ENCODE peak calls at places on chromosomes 1 and 21, in seven cellular contexts. X is K562, I is SK-N-SH, R is HepG2, O is H1, S is GM12878, K is HCT116. P is an unnamed sample.

GRCh38 chr1:204711947-204712701 is 26.6 kb upstream of the LRRN2 start:
- DNase-seq in S (no peak), R (no peak), I (peak), O (no peak), X (no peak), K (no peak), P (no peak)

GRCh38 chr1:223727541-223727940 is 15.2 kb downstream of the CAPN2 start:
- DNase-seq in X (no peak), S (no peak), K (no peak), O (no peak), I (no peak), R (no peak), P (no peak)

GRCh38 chr1:57124768-57125446 is 159.1 kb upstream of the C8B start:
- DNase-seq in I (no peak), O (no peak), X (no peak), K (no peak), S (no peak), R (no peak), P (no peak)

GRCh38 chr1:192476802-192477298 is 98.7 kb upstream of the RGS1 start:
- DNase-seq in R (no peak), O (no peak), X (no peak), I (no peak), K (no peak), S (peak), P (no peak)

GRCh38 chr1:24966724-24967346 is 36.8 kb upstream of the RUNX3 start:
- DNase-seq in O (no peak), I (no peak), X (peak), R (no peak), K (peak), S (peak), P (no peak)

GRCh38 chr1:234288946-234289345 is 84.3 kb upstream of the COA6 start:
- DNase-seq in K (no peak), X (no peak), I (no peak), S (no peak), O (no peak), R (no peak), P (no peak)

GRCh38 chr21:36330904-36331303 is 10.9 kb downstream of the MORC3 start:
- DNase-seq in S (peak), I (peak), O (no peak), X (peak), K (peak), R (peak), P (peak)

GRCh38 chr1:97243973-97244560 is 522.5 kb downstream of the PTBP2 start:
- DNase-seq in O (no peak), R (no peak), I (peak), X (no peak), K (peak), S (no peak), P (peak)

GRCh38 chr1:55311057-55311631 is 96.0 kb upstream of the USP24 start:
- DNase-seq in K (no peak), S (no peak), X (no peak), O (no peak), R (no peak), I (peak), P (no peak)

GRCh38 chr21:34924767-34925425 is 124.2 kb downstream of the RUNX1 start:
- DNase-seq in X (no peak), O (no peak), S (no peak), R (no peak), I (no peak), K (no peak), P (no peak)

GRCh38 chr21:34925597-34925996 is 123.5 kb downstream of the RUNX1 start:
- DNase-seq in R (no peak), O (no peak), X (no peak), K (no peak), I (no peak), S (no peak), P (no peak)

GRCh38 chr21:34928637-34929036 is 120.5 kb downstream of the RUNX1 start:
- DNase-seq in S (no peak), O (no peak), K (no peak), X (no peak), R (no peak), I (no peak), P (no peak)

GRCh38 chr21:34924194-34924593 is 124.9 kb downstream of the RUNX1 start:
- DNase-seq in O (no peak), K (no peak), X (no peak), I (no peak), S (no peak), R (no peak), P (no peak)

GRCh38 chr21:34926784-34927548 is 122.1 kb downstream of the RUNX1 start:
- DNase-seq in I (no peak), S (no peak), O (no peak), K (no peak), X (no peak), R (peak), P (no peak)
- TF ChIP-seq JUND in I (no peak), S (no peak), O (no peak), K (no peak), X (no peak), R (no peak), P (no peak)

DNA sequence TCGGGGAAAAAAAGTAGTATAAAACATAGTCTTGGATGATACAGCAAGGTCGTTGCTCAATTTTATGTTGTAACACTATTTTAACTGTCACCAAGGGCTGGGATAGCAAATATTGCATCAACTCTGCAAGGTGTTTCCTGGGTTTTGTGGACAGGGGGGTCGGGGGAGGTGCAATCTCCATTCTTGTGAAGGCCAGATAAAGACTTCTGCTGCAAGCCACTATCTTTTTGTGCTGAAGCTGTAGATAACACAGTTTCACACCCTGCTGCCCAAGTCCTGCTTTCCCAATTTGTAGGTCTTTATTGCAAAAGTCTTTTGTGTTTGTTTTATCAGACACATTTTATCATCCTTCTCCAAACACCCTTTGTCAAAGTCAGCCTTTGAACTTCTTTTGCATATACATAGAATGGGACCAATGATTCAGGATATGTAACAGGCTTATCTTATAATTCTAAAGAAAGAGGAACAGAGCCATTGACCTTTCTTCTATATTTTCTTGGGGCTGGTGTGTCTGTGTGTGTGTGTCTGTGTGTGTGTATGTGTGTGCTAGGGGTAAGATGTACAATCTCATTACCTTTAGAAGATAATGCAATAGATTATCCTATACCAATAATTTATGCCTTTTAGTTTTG is 140.6 kb downstream of the RUNX1 start:
- DNase-seq in O (no peak), I (no peak), R (peak), K (no peak), S (no peak), X (peak), P (no peak)
- TF ChIP-seq JUND in O (no peak), I (no peak), R (peak), K (no peak), S (no peak), X (peak), P (no peak)

GRCh38 chr1:158930504-158930903 is 848 bp upstream of the PYHIN1 start:
- DNase-seq in X (no peak), K (no peak), I (no peak), O (no peak), S (no peak), R (no peak), P (no peak)

GRCh38 chr1:158933621-158934020 is 2.3 kb downstream of the PYHIN1 start:
- DNase-seq in O (no peak), S (no peak), X (no peak), R (no peak), K (no peak), I (no peak), P (no peak)

GRCh38 chr1:158932171-158932570 is 819 bp downstream of the PYHIN1 start:
- DNase-seq in S (no peak), X (no peak), R (no peak), K (no peak), O (no peak), I (no peak), P (no peak)

DNA sequence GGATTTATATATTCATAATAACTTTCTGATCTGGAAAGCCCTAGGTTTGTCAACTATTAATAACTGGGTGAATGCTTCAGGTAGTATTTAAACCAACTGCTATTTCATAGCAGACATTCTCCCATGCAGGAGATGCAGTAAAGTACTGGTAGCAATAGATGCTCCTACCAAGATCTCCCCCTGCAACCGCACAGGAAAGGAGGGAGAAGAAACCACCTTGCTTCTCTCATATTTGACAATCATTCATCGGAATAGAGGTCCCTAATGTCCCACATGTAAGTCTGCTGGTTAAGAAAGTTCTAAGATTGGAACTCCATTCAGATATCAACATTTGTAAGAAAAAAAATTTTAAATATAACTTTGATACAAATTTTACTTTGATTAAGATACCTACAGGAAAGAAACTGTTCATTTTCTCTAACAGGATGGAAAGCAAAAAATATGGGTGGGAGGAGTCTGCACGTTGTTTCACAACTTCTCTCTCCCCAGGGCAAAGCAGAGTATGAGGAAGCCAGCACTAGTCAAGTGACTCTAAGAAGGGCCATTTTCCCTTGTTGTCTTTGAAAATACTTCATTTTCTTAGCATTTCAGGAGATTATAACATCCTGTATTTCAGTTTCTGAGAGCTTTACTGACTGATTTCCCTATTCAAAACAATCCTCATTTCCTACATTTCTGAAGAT is at the start of gene PYHIN1:
- DNase-seq in I (no peak), K (no peak), X (no peak), O (no peak), S (no peak), R (no peak), P (no peak)
- TF ChIP-seq JUND in I (no peak), K (no peak), X (no peak), O (no peak), S (no peak), R (no peak), P (no peak)

GRCh38 chr1:219333626-219334025 is 159.9 kb downstream of the LYPLAL1 start:
- DNase-seq in R (no peak), K (no peak), S (no peak), I (no peak), X (no peak), O (no peak), P (no peak)

GRCh38 chr1:219326843-219327242 is 153.2 kb downstream of the LYPLAL1 start:
- DNase-seq in K (no peak), R (no peak), I (no peak), O (no peak), X (no peak), S (no peak), P (no peak)

GRCh38 chr1:219330669-219331068 is 157.0 kb downstream of the LYPLAL1 start:
- DNase-seq in K (no peak), R (peak), S (no peak), I (no peak), O (no peak), X (no peak), P (no peak)

GRCh38 chr1:219329606-219330005 is 155.9 kb downstream of the LYPLAL1 start:
- DNase-seq in O (no peak), X (no peak), R (no peak), K (no peak), I (no peak), S (no peak), P (no peak)

GRCh38 chr1:219331424-219331823 is 157.7 kb downstream of the LYPLAL1 start:
- DNase-seq in O (no peak), S (no peak), R (peak), K (no peak), I (no peak), X (no peak), P (no peak)
- TF ChIP-seq JUND in O (no peak), S (no peak), R (no peak), K (no peak), I (no peak), X (no peak), P (no peak)

DNA sequence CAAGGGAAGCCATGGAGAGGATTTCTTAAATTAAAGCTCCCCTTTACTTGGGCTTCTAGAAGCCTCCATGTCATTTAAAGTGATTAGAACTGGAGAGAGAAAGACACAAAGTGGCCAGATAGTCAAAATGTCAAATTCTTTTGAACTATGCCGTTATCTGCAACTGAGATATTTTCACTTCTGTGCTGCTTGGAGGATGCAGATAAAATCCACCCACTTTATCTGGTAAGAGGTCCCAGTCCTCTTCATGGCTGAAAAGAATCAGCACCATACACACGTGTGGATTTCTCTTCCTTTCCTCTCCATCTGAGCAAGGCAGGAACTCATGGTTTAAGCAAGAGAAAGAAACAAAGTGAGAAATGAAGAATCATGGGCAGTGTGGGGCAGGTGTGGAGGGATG is 276.9 kb upstream of the RUNX1 start:
- DNase-seq in K (no peak), S (no peak), I (no peak), R (no peak), X (peak), O (no peak), P (no peak)
- TF ChIP-seq JUND in K (no peak), S (no peak), I (no peak), R (no peak), X (no peak), O (no peak), P (no peak)

DNA sequence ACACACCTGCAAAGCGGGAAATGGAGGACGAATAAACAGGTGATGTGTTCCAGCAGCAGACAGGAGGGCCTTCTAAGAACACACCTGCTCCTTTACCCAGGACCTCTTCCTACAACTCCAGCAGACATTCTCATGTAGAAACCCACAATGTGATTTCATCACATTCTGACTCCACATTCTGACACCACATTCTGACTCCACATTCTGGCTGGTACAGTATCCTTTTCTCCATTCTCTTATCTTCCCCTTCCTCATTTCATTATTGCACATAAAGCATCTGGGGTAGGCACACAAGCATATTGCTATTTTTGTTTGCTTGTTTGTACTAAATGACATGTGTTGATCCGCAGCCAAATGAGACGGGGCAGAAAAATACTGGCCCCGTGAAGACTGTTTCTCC is 3.6 kb upstream of the ZNF124 start:
- DNase-seq in I (no peak), S (no peak), X (no peak), K (no peak), R (no peak), O (no peak), P (no peak)
- TF ChIP-seq JUND in I (no peak), S (no peak), X (no peak), K (no peak), R (no peak), O (no peak), P (no peak)

P was measured in T47D.